ENCODE peak calls at places on chromosomes 5 and 9, in ten cellular contexts. M is adrenal gland, V is IMR-90, Z is OCI-LY7, T is cardiac muscle cell, C is transverse colon, H is endothelial cell of umbilical vein, I is lung, K is GM12878, R is ovary. F is an unnamed sample.
A peak's percentile ranks its signal among the peaks of the same experiment; 100 is the strongest.

GRCh38 chr9:9912459-9912858 is 700.3 kb downstream of the PTPRD start:
- DNase-seq in R (no peak), T (no peak), M (no peak), H (peak; percentile 12), K (no peak), Z (peak; percentile 46), V (no peak), I (no peak), C (no peak), F (no peak)

GRCh38 chr5:43338856-43339255 is 25.6 kb upstream of the HMGCS1 start:
- DNase-seq in V (no peak), Z (no peak), H (no peak), R (no peak), K (no peak), I (no peak), C (no peak), M (no peak), T (no peak), F (no peak)

GRCh38 chr9:93644397-93645088 is 68.2 kb downstream of the PHF2 start:
- DNase-seq in K (no peak), T (no peak), C (peak; percentile 3), Z (no peak), I (no peak), M (peak; percentile 44), V (no peak), H (no peak), R (peak; percentile 7), F (peak; percentile 37)

GRCh38 chr9:70462300-70462699 is 47.8 kb upstream of the KLF9 start:
- DNase-seq in M (no peak), H (no peak), T (no peak), Z (no peak), R (no peak), V (no peak), C (no peak), I (no peak), K (no peak), F (no peak)

GRCh38 chr9:131361202-131361833 is 32.6 kb upstream of the PRRC2B start:
- DNase-seq in H (peak; percentile 45), T (no peak), C (peak; percentile 20), I (peak; percentile 42), Z (no peak), M (no peak), R (no peak), V (no peak), K (no peak), F (no peak)

GRCh38 chr5:54646285-54647101 is 128.9 kb downstream of the SNX18 start:
- DNase-seq in V (peak; percentile 81), C (peak; percentile 72), K (peak; percentile 48), M (peak; percentile 83), H (peak; percentile 73), I (peak; percentile 59), T (peak; percentile 94), Z (peak; percentile 91), R (peak; percentile 78), F (no peak)

GRCh38 chr9:64066736-64067368 is 1218.2 kb downstream of the FOXD4L5 start:
- DNase-seq in H (no peak), I (no peak), Z (no peak), T (no peak), V (no peak), M (no peak), R (no peak), C (no peak), K (no peak), F (peak; percentile 45)

GRCh38 chr5:150291388-150292385 is 2.1 kb upstream of the CAMK2A start:
- DNase-seq in R (no peak), C (no peak), T (peak; percentile 27), I (no peak), Z (no peak), M (no peak), V (peak; percentile 45), H (no peak), K (no peak), F (peak; percentile 52)

GRCh38 chr9:125942111-125942510 is 194.9 kb downstream of the PBX3 start:
- DNase-seq in V (no peak), C (no peak), T (peak; percentile 9), K (no peak), H (no peak), I (no peak), Z (no peak), M (no peak), R (no peak), F (no peak)

GRCh38 chr9:131771646-131772045 is 31.8 kb upstream of the RAPGEF1 start:
- DNase-seq in R (no peak), Z (no peak), H (no peak), T (no peak), I (no peak), C (no peak), V (no peak), K (no peak), M (no peak), F (no peak)

GRCh38 chr9:5336683-5337082 is 3.0 kb downstream of the RLN1 start:
- DNase-seq in R (no peak), V (no peak), Z (peak; percentile 18), T (no peak), I (no peak), K (no peak), C (no peak), H (no peak), M (no peak), F (no peak)

GRCh38 chr5:132090107-132090506 is 16.5 kb downstream of the CSF2 start:
- DNase-seq in M (no peak), V (peak; percentile 93), Z (no peak), R (no peak), K (no peak), H (peak; percentile 60), C (no peak), I (no peak), T (peak; percentile 69), F (no peak)

GRCh38 chr9:112764837-112765236 is 14.3 kb downstream of the SNX30 start:
- DNase-seq in C (peak; percentile 52), T (no peak), M (no peak), V (no peak), R (no peak), Z (no peak), K (no peak), H (no peak), I (no peak), F (no peak)

GRCh38 chr9:137311971-137312851 is 10.1 kb upstream of the NRARP start:
- DNase-seq in T (no peak), I (no peak), C (peak; percentile 44), H (no peak), M (no peak), Z (no peak), K (no peak), V (no peak), R (no peak), F (peak; percentile 70)

GRCh38 chr9:129783516-129784361 is 19.2 kb upstream of the TOR1B start:
- DNase-seq in K (peak; percentile 16), C (peak; percentile 75), M (peak; percentile 89), Z (peak; percentile 75), H (peak; percentile 62), V (peak; percentile 75), R (peak; percentile 71), I (peak; percentile 80), T (peak; percentile 86), F (no peak)

GRCh38 chr9:14868772-14869583 is 41.2 kb downstream of the FREM1 start:
- DNase-seq in Z (no peak), V (no peak), I (no peak), C (no peak), K (no peak), T (no peak), H (no peak), R (no peak), M (no peak), F (no peak)

GRCh38 chr9:12718482-12719026 is 25.4 kb downstream of the TYRP1 start:
- DNase-seq in I (no peak), H (peak; percentile 7), V (peak; percentile 44), C (no peak), M (no peak), R (no peak), Z (no peak), K (no peak), T (peak; percentile 78), F (no peak)

DNA sequence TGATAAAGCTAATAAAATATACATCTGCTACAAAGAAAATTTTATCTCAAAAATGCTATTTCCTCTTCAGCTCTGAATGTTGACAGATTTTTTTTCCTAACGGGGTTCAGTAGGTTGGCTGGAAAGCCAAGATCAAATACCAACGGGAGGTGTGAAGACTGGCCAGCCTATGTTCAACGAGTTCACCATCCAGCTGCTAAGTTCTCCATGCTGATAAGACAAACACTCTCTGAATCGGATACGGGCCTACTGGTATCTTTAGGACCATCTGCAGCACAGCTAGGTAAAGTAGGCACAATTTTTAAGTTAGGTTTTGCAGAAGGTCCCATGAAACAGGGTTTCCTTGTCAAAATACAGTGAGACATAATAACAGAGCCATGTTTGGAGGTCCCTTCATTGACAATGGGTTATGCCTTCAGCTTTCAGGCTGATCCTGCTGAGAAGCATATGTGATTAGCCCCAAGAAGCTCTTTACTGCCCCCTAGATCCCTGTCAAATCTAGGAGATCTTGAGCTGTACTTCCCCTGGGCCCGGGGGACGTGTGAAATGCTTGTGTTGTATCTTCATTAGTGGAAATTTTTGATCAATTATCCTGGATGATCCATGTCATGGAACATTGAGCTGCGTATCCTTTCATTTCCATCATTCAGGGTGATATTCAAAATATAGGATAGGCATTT is 60.6 kb downstream of the PGM5 start:
- DNase-seq in K (no peak), T (peak; percentile 8), V (no peak), Z (peak; percentile 46), C (no peak), M (no peak), H (no peak), I (no peak), R (no peak), F (no peak)
- TF ChIP-seq CTCF in K (peak; percentile 32), T (peak; percentile 23), V (peak; percentile 10), Z (peak; percentile 72), C (peak; percentile 13), M (no peak), H (peak; percentile 21), I (no peak), R (no peak), F (no peak)

GRCh38 chr5:149141957-149142851 is 911 bp downstream of the ABLIM3 start:
- DNase-seq in K (no peak), R (no peak), T (peak; percentile 25), I (no peak), Z (no peak), C (no peak), M (peak; percentile 73), V (peak; percentile 44), H (peak; percentile 62), F (no peak)
- H3K27ac ChIP-seq in K (no peak overlapping the region), R (no peak overlapping the region), T (no peak overlapping the region), I (peak overlapping the region; percentile 93), Z (no peak overlapping the region), C (peak overlapping the region; percentile 64), M (peak overlapping the region; percentile 31), V (peak overlapping the region; percentile 67), H (peak overlapping the region; percentile 65), F (peak overlapping the region; percentile 57)

GRCh38 chr9:76859860-76860259 is 46.1 kb downstream of the PRUNE2 start:
- DNase-seq in C (no peak), R (no peak), T (no peak), K (no peak), M (no peak), I (no peak), V (no peak), Z (no peak), H (no peak), F (no peak)
- H3K36me3 ChIP-seq in C (no peaks in the 10 kb centered on the region), R (no peaks in the 10 kb centered on the region), T (no peaks in the 10 kb centered on the region), K (no peaks in the 10 kb centered on the region), M (no peaks in the 10 kb centered on the region), I (no peaks in the 10 kb centered on the region), V (no peaks in the 10 kb centered on the region), Z (no peaks in the 10 kb centered on the region), H (no peaks in the 10 kb centered on the region), F (no peaks in the 10 kb centered on the region)

DNA sequence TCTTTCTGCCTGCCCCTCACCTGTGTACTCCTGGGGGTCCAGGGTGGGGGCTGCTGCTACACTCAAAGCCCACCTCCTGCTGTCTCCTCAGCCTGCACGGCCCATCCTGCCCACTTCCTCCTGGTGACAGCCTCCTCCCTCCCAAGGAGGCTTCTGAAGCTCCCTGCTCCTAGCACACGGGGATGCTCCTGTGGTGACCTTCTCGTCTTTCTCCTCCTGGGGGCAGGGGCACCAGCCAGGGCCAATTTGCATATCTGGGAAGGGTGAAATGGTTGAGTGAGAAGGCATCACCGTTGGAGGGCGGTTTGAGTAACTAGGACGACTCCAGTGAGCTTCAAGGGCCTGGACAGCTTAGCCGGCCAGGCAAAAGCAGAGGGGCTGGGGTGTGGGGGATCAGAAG is 51.9 kb upstream of the COL5A1 start:
- DNase-seq in R (no peak), K (no peak), M (peak; percentile 21), V (no peak), Z (no peak), C (no peak), T (no peak), I (peak; percentile 26), H (no peak), F (peak; percentile 25)
- TF ChIP-seq CTCF in R (no peak), K (no peak), M (no peak), V (no peak), Z (no peak), C (no peak), T (no peak), I (no peak), H (no peak), F (no peak)

F was measured in RWPE2.